ENCODE peak calls at places on chromosomes 4 and X, in ten cellular contexts. D is thyroid gland; S is A549; A is psoas muscle; Y is tibial nerve; K is prostate gland; M is colonic mucosa; I is neural progenitor cell; L is CD8-positive, alpha-beta T cell; P is endothelial cell of umbilical vein. X is an unnamed sample.

GRCh38 chr4:19381068-19381467 is 870.6 kb upstream of the SLIT2 start:
- DNase-seq in I (no peak), M (no peak), P (no peak), Y (no peak), D (no peak), S (no peak), K (no peak), L (no peak), A (no peak), X (no peak)

GRCh38 chr4:109945056-109945455 is 32.4 kb downstream of the EGF start:
- DNase-seq in K (no peak), A (no peak), S (peak), L (no peak), Y (no peak), P (no peak), D (no peak), I (no peak), M (no peak), X (no peak)

GRCh38 chr4:23969635-23970034 is 79.8 kb upstream of the PPARGC1A start:
- DNase-seq in S (no peak), L (no peak), I (no peak), Y (no peak), A (no peak), M (no peak), K (no peak), D (no peak), P (no peak), X (no peak)

GRCh38 chr4:113012122-113012725 is 37.2 kb upstream of the ANK2 start:
- DNase-seq in L (no peak), S (no peak), P (no peak), Y (no peak), K (no peak), A (no peak), I (no peak), D (no peak), M (no peak), X (no peak)

GRCh38 chr4:15811703-15812325 is 33.7 kb downstream of the CD38 start:
- DNase-seq in L (no peak), M (no peak), D (no peak), I (no peak), Y (no peak), P (no peak), A (no peak), K (peak), S (no peak), X (no peak)

GRCh38 chr4:54085284-54085683 is 14.7 kb upstream of the GSX2 start:
- DNase-seq in L (no peak), D (no peak), M (no peak), S (peak), K (no peak), I (no peak), A (peak), Y (no peak), P (peak), X (no peak)

GRCh38 chr4:175087156-175087555 is 169.0 kb downstream of the ADAM29 start:
- DNase-seq in K (no peak), L (no peak), A (no peak), S (no peak), M (no peak), D (no peak), Y (no peak), P (no peak), I (no peak), X (no peak)

GRCh38 chr4:119106036-119107000 is 29.3 kb upstream of the MYOZ2 start:
- DNase-seq in M (no peak), D (no peak), L (no peak), S (no peak), K (no peak), Y (no peak), I (no peak), A (no peak), P (peak), X (no peak)

GRCh38 chrX:24761306-24761705 is 67.6 kb downstream of the POLA1 start:
- DNase-seq in P (no peak), I (no peak), S (no peak), K (no peak), A (no peak), M (no peak), D (no peak), Y (no peak), L (no peak), X (no peak)

GRCh38 chrX:110563276-110563675 is 204.6 kb downstream of the RTL9 start:
- DNase-seq in D (no peak), Y (no peak), L (no peak), M (no peak), I (no peak), S (no peak), P (no peak), A (no peak), K (no peak), X (no peak)

GRCh38 chr4:17033256-17034245 is 135.1 kb upstream of the LDB2 start:
- DNase-seq in L (no peak), P (no peak), S (no peak), I (no peak), M (no peak), K (no peak), A (no peak), D (no peak), Y (no peak), X (no peak)

DNA sequence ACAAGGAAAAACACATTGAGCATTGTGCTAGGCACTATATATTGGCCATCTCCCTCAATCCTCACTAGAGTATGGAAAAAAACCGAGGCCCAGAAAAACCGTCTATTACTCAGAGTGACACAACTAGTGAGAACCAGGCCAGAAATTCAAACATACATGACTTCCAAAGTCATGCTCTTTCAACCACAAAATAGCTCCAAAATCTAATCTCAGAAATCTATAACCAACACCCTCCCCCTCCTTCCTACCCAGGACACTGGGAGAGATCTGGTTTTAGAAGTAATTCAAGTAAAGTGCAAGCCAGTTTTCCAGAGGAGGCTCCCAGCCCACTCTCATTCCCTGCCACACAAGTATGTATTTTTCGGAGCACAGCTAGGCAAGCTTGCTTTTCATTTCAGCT is 7.6 kb downstream of the HS3ST1 start:
- DNase-seq in D (no peak), M (no peak), S (no peak), P (no peak), I (no peak), L (no peak), K (no peak), Y (no peak), A (no peak), X (no peak)
- TF ChIP-seq CTCF in D (no peak), M (no peak), S (no peak), P (no peak), I (no peak), L (no peak), K (no peak), Y (no peak), A (no peak), X (no peak)

DNA sequence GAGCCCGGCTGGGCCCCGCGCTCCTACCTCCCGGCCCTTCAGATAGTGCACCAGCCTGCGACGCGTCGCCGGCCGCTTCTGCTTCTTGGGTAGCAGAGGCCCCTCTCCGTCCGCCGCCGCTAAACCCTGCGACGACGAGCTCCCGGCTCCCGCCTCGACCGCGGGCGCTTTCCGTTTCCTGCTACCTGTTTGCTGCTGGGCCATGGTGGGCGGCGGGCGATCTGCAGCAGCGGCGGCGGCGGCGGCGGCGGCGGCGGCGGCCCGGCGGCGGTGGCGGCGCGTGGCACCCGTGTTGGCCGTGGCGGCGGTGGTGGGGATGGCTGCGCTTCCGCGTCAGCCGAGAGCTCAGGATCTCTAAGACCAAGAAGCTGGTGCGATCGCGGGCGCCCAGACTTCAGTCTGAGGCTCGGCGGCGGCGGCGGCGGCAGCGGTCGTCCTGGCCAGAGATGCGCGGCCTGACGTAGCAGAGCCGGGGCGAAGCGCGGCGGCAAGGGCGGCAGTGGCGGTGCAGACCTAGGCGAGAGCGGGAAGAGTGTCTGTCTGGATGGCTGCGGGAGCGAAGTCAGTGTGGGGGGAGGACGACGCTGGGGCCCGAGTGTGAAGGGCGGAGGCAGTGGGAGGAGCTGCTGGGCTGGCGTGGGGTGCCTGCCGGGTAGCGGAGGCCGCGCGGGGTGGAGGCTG is at the start of gene DCAF12L2:
- DNase-seq in I (peak), M (no peak), D (no peak), Y (no peak), P (no peak), L (no peak), A (peak), S (peak), K (no peak), X (no peak)
- H3K4me3 ChIP-seq in I (peak), M (no peak), D (no peak), Y (peak), P (no peak), L (no peak), A (peak), S (peak), K (peak), X (no peak)

GRCh38 chr4:32136081-32136787 is 1416.1 kb downstream of the PCDH7 start:
- DNase-seq in L (no peak), M (no peak), Y (no peak), S (no peak), I (no peak), A (no peak), D (no peak), K (no peak), P (no peak), X (no peak)
- TF ChIP-seq CTCF in L (no peak), M (no peak), Y (no peak), S (no peak), I (no peak), A (no peak), D (no peak), K (no peak), P (no peak), X (no peak)

DNA sequence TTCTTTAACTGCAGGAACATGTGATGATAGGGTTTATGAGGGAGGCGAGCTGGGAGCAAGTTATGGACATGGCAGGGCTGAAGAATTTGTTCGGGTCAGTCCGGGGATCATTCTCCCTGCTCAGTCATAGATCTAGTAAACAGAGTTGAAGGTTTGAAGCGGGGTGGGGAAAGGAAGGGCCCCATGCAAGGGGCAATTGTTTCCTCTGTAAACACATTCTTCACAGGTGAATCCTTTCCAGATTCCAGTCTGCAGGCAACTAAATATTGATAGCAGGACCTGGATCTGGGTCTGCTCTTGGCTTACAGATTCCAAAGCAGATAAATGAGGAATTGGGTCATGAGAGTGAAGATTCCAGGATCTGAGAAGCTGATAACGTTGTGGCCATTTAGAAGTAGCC is 44.3 kb upstream of the ARHGAP24 start:
- DNase-seq in M (no peak), A (no peak), S (peak), Y (no peak), K (no peak), L (no peak), P (no peak), D (no peak), I (no peak), X (no peak)
- H3K4me3 ChIP-seq in M (no peak), A (no peak), S (no peak), Y (no peak), K (no peak), L (no peak), P (no peak), D (no peak), I (no peak), X (no peak)

GRCh38 chrX:63050225-63050624 is 300.9 kb downstream of the SPIN4 start:
- DNase-seq in L (no peak), D (no peak), A (no peak), P (no peak), Y (no peak), K (no peak), M (no peak), I (no peak), S (peak), X (no peak)
- TF ChIP-seq CTCF in L (no peak), D (no peak), A (no peak), P (no peak), Y (no peak), K (no peak), M (no peak), I (no peak), S (no peak), X (peak)

GRCh38 chr4:781493-782216 is 44.3 kb downstream of the CPLX1 start:
- DNase-seq in D (peak), Y (peak), M (peak), L (peak), P (peak), S (peak), I (peak), A (peak), K (peak), X (peak)

GRCh38 chr4:783133-783541 is 42.8 kb downstream of the CPLX1 start:
- DNase-seq in A (no peak), D (no peak), M (peak), L (no peak), Y (peak), S (no peak), I (no peak), K (no peak), P (no peak), X (no peak)

GRCh38 chr4:777520-778262 is 48.2 kb downstream of the CPLX1 start:
- DNase-seq in L (no peak), S (no peak), P (no peak), D (no peak), I (no peak), A (no peak), Y (no peak), K (no peak), M (no peak), X (no peak)

GRCh38 chr4:779555-779954 is 46.4 kb downstream of the CPLX1 start:
- DNase-seq in P (no peak), M (no peak), I (no peak), D (no peak), L (no peak), K (no peak), S (no peak), A (no peak), Y (no peak), X (no peak)

DNA sequence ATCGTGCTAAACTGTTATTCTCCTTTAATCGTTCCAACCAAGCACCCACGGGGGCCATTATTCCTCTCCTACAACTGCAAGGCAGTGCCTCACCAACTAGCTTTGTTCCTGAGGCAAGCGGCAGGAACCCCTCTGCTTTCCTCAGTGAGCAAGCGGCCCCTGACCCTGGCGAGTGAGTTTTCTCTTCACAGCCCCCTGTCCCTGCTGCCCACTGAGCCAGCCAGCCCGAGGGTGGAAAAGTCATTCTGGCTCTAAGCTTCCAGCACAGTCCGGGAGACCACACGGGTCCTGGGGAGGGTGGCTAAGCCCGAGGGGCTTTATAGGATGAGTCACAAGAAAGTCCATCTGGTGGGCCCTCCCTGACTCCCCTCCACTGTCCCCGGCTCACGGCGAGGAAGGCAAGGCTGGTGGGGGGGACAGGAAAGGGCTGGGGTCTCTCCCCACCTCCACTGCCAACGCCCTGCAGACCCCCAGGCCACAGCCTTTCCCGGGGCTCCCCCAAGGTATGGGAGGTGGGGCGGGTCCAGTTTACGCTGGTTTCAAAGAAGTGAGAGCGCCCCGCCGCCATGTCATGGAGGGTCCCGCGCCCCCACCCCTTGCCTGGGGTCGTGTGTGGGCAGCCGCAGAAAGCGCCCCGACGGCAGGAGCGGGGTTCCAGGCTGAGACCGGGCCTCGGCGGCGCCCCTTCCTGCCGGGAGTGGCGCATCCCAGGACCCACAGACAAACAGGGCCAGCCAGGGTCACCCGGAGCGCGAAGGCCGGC is 45.0 kb downstream of the CPLX1 start:
- DNase-seq in P (peak), I (peak), S (no peak), A (no peak), D (no peak), K (no peak), Y (no peak), L (no peak), M (peak), X (no peak)
- H3K4me3 ChIP-seq in P (peak), I (peak), S (peak), A (peak), D (peak), K (peak), Y (peak), L (peak), M (peak), X (peak)

DNA sequence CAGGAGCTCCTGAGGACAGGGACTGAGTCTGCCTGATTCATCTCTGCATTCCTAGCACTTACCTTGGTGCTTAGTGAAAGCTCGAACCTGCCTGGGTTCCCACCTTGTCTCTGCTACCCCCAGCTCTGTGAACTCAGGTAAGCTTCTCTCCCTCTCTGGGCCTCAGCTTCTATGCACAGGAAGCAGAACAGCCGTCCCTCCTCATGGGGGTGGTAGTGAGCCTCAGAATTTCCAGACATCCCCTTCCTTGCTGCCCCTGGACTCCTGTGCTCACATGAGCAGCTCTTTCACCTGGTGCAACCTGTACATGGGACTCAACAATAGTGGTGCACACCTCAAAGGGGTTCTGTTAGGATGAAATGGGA is 50.8 kb downstream of the HTRA3 start:
- DNase-seq in K (no peak), L (no peak), Y (no peak), P (no peak), A (peak), D (no peak), M (no peak), S (no peak), I (no peak), X (no peak)
- TF ChIP-seq CTCF in K (no peak), L (no peak), Y (no peak), P (peak), A (no peak), D (no peak), M (no peak), S (no peak), I (peak), X (peak)

GRCh38 chrX:141175786-141176185 is 1.1 kb downstream of the LDOC1 start:
- DNase-seq in P (no peak), M (no peak), Y (no peak), A (no peak), L (no peak), I (no peak), D (peak), S (no peak), K (no peak), X (no peak)
- H3K4me3 ChIP-seq in P (no peak), M (no peak), Y (peak), A (peak), L (no peak), I (peak), D (no peak), S (peak), K (peak), X (no peak)

X was measured in GM12864.